ENCODE peak calls at places on chromosomes 6 and 20, in four cellular contexts. X is occipital lobe; F is activated T-helper 1 cell treated with anti-CD3 and anti-CD28 coated beads, Interleukin-12 subunit alpha, Interleukin-12 subunit beta, Interleukin-2, Interleukin-4 antibody, amounts not matched to agents 30 ng/mL and 10 ng/mL and 1 ng/mL, durations not matched to agents 14 hours and 24 hours and 36 hours; R is T-helper 1 cell. Q is an unnamed sample.

GRCh38 chr6:132369526-132369925 is 31.7 kb downstream of the MOXD1 start:
- DNase-seq in F (no peak), R (no peak), X (no peak), Q (no peak)

GRCh38 chr20:61930776-61931475 is 134.8 kb downstream of the TAF4 start:
- DNase-seq in F (no peak), X (no peak), R (no peak), Q (no peak)

GRCh38 chr20:50246367-50247195 is 56.0 kb downstream of the CEBPB start:
- DNase-seq in F (no peak), X (no peak), R (no peak), Q (no peak)

GRCh38 chr6:43724914-43725642 is 37.5 kb upstream of the MRPS18A start:
- DNase-seq in F (peak), X (no peak), R (peak), Q (peak)

GRCh38 chr20:6235510-6235909 is 112.7 kb upstream of the FERMT1 start:
- DNase-seq in R (no peak), F (no peak), X (no peak), Q (no peak)

GRCh38 chr6:139588076-139588639 is 213.7 kb upstream of the CITED2 start:
- DNase-seq in X (no peak), F (no peak), R (no peak), Q (no peak)

GRCh38 chr20:47876348-47877056 is 91.2 kb upstream of the SULF2 start:
- DNase-seq in F (no peak), R (no peak), X (no peak), Q (no peak)

GRCh38 chr6:145953200-145953599 is 11.0 kb downstream of the SHPRH start:
- DNase-seq in F (no peak), X (no peak), R (no peak), Q (no peak)

GRCh38 chr6:17277256-17277655 is 3.9 kb upstream of the RBM24 start:
- DNase-seq in R (no peak), X (no peak), F (no peak), Q (no peak)

GRCh38 chr6:3009930-3010329 is 10.2 kb downstream of the NQO2 start:
- DNase-seq in R (no peak), F (no peak), X (no peak), Q (no peak)

GRCh38 chr20:57501461-57502330 is 23.2 kb downstream of the CTCFL start:
- DNase-seq in R (no peak), F (no peak), X (no peak), Q (no peak)

GRCh38 chr20:14688045-14688444 is 350.6 kb upstream of the FLRT3 start:
- DNase-seq in X (no peak), F (no peak), R (no peak), Q (no peak)

GRCh38 chr6:28496099-28496779 is 19.4 kb downstream of the GPX6 start:
- DNase-seq in R (no peak), X (no peak), F (no peak), Q (no peak)

GRCh38 chr6:43644940-43645612 is at the start of gene RSPH9:
- DNase-seq in R (peak), X (no peak), F (peak), Q (no peak)

GRCh38 chr6:156164701-156165454 is 612.3 kb upstream of the ARID1B start:
- DNase-seq in R (no peak), X (no peak), F (no peak), Q (no peak)

GRCh38 chr20:64142546-64142945 is 21.7 kb upstream of the MYT1 start:
- DNase-seq in R (no peak), F (no peak), X (no peak), Q (no peak)

GRCh38 chr6:25050356-25050755 is 114.6 kb upstream of the RIPOR2 start:
- DNase-seq in X (peak), F (peak), R (no peak), Q (no peak)

GRCh38 chr20:17895641-17896246 is 72.8 kb downstream of the SNX5 start:
- DNase-seq in R (no peak), X (peak), F (peak), Q (no peak)

GRCh38 chr6:115365783-115366182 is 694.9 kb downstream of the FRK start:
- DNase-seq in F (no peak), X (no peak), R (no peak), Q (no peak)

GRCh38 chr6:151806757-151807512 is 547 bp upstream of the ESR1 start:
- DNase-seq in F (no peak), X (no peak), R (no peak), Q (no peak)

GRCh38 chr6:37501632-37502466 is 2.2 kb upstream of the CCDC167 start:
- DNase-seq in F (peak), R (peak), X (no peak), Q (no peak)

GRCh38 chr6:155077784-155078183 is 82.7 kb downstream of the TIAM2 start:
- DNase-seq in X (no peak), R (no peak), F (no peak), Q (no peak)

GRCh38 chr6:166351715-166352285 is 9.5 kb upstream of the SFT2D1 start:
- DNase-seq in F (no peak), X (no peak), R (no peak), Q (peak)

GRCh38 chr6:29813809-29814208 is 13.8 kb upstream of the HLA-G start:
- DNase-seq in X (no peak), F (no peak), R (no peak), Q (no peak)

GRCh38 chr20:19212524-19213502 is at the start of gene SLC24A3:
- DNase-seq in X (peak), F (no peak), R (no peak), Q (peak)

GRCh38 chr6:69122407-69122773 is 487.3 kb downstream of the ADGRB3 start:
- DNase-seq in F (no peak), R (no peak), X (no peak), Q (no peak)

GRCh38 chr6:104638841-104639290 is 220.9 kb downstream of the HACE1 start:
- DNase-seq in R (no peak), X (peak), F (no peak), Q (no peak)

GRCh38 chr6:33837971-33838665 is 34.3 kb upstream of the MLN start:
- DNase-seq in F (no peak), R (no peak), X (no peak), Q (no peak)

GRCh38 chr20:57393321-57394086 is 2.3 kb downstream of the RBM38 start:
- DNase-seq in R (no peak), F (no peak), X (no peak), Q (no peak)

Q was measured in epithelial cell of prostate.